ENCODE peak calls at places on chromosomes 2 and 18, in five cellular contexts. I, V, L, B and Q are unnamed samples.
A peak's percentile ranks its signal among the peaks of the same experiment; 100 is the strongest.

GRCh38 chr2:8803658-8804379 is 33.6 kb downstream of the KIDINS220 start:
- DNase-seq in V (no peak), B (no peak), I (peak; percentile 74), L (peak; percentile 93), Q (peak; percentile 96)

GRCh38 chr2:84217446-84217845 is 241.6 kb downstream of the SUCLG1 start:
- DNase-seq in L (no peak), B (no peak), I (no peak), V (no peak), Q (no peak)

GRCh38 chr2:64063924-64064331 is 44.7 kb upstream of the VPS54 start:
- DNase-seq in B (no peak), L (peak; percentile 76), I (peak; percentile 32), V (no peak), Q (peak; percentile 93)

GRCh38 chr2:218516614-218517013 is 51.5 kb downstream of the USP37 start:
- DNase-seq in B (no peak), I (no peak), L (peak; percentile 19), V (no peak), Q (peak; percentile 40)

GRCh38 chr18:10490401-10491289 is 35.2 kb upstream of the NAPG start:
- DNase-seq in V (no peak), I (no peak), L (no peak), B (no peak), Q (no peak)

GRCh38 chr2:101699939-101700442 is 2.5 kb downstream of the MAP4K4 start:
- DNase-seq in V (no peak), L (peak; percentile 74), B (no peak), I (no peak), Q (peak; percentile 44)

GRCh38 chr2:121721926-121722325 is 14.7 kb downstream of the NIFK start:
- DNase-seq in I (peak; percentile 66), V (no peak), L (peak; percentile 84), B (no peak), Q (peak; percentile 61)

GRCh38 chr18:31203794-31204148 is 41.1 kb upstream of the DSC1 start:
- DNase-seq in B (no peak), I (no peak), V (no peak), L (no peak), Q (no peak)

GRCh38 chr2:72137498-72138010 is 10.1 kb downstream of the CYP26B1 start:
- DNase-seq in B (peak; percentile 51), L (peak; percentile 30), V (no peak), I (no peak), Q (peak; percentile 48)

GRCh38 chr18:48798334-48799197 is 152.2 kb downstream of the SMAD7 start:
- DNase-seq in B (no peak), I (no peak), L (no peak), V (no peak), Q (no peak)

GRCh38 chr2:236703906-236704305 is 134.3 kb downstream of the ACKR3 start:
- DNase-seq in I (no peak), B (no peak), L (no peak), V (no peak), Q (no peak)

GRCh38 chr2:120228503-120228902 is 5.3 kb upstream of the TMEM185B start:
- DNase-seq in B (no peak), V (no peak), I (no peak), L (no peak), Q (peak; percentile 26)

GRCh38 chr2:7905756-7906155 is 776.1 kb upstream of the ID2 start:
- DNase-seq in V (no peak), L (no peak), I (no peak), B (no peak), Q (no peak)

GRCh38 chr2:67600946-67601345 is 203.8 kb downstream of the ETAA1 start:
- DNase-seq in B (no peak), I (no peak), L (peak; percentile 74), V (no peak), Q (peak; percentile 76)

GRCh38 chr18:75280427-75281280 is 70.1 kb downstream of the TSHZ1 start:
- DNase-seq in L (no peak), B (no peak), I (no peak), V (no peak), Q (no peak)

GRCh38 chr2:180876506-180876905 is 103.9 kb upstream of the UBE2E3 start:
- DNase-seq in V (no peak), B (no peak), L (no peak), I (no peak), Q (no peak)

GRCh38 chr2:217847106-217847505 is 155.7 kb downstream of the TNS1 start:
- DNase-seq in L (no peak), V (no peak), I (no peak), B (no peak), Q (no peak)

GRCh38 chr18:48153641-48154481 is 223.4 kb upstream of the SMAD2 start:
- DNase-seq in L (peak; percentile 89), B (peak; percentile 56), V (no peak), I (no peak), Q (peak; percentile 81)

GRCh38 chr2:185608799-185609198 is 129.8 kb upstream of the FSIP2 start:
- DNase-seq in V (no peak), I (no peak), B (no peak), L (no peak), Q (peak; percentile 1)

GRCh38 chr2:48545244-48545643 is 15.3 kb downstream of the STON1 start:
- DNase-seq in V (no peak), L (peak; percentile 28), B (no peak), I (no peak), Q (no peak)

GRCh38 chr2:213187386-213187785 is 36.0 kb upstream of the IKZF2 start:
- DNase-seq in B (no peak), L (no peak), I (no peak), V (no peak), Q (peak; percentile 23)

GRCh38 chr2:21281876-21282514 is 158.2 kb downstream of the TDRD15 start:
- DNase-seq in V (no peak), I (no peak), L (no peak), B (no peak), Q (no peak)

GRCh38 chr2:42828487-42829416 is 36.4 kb upstream of the HAAO start:
- DNase-seq in L (peak; percentile 74), B (peak; percentile 82), V (no peak), I (no peak), Q (peak; percentile 84)

GRCh38 chr2:165069131-165069530 is 113.8 kb upstream of the SLC38A11 start:
- DNase-seq in B (no peak), L (no peak), I (no peak), V (no peak), Q (no peak)

GRCh38 chr2:231545105-231545902 is 15.1 kb upstream of the NMUR1 start:
- DNase-seq in B (no peak), V (no peak), L (peak; percentile 93), I (no peak), Q (peak; percentile 68)

DNA sequence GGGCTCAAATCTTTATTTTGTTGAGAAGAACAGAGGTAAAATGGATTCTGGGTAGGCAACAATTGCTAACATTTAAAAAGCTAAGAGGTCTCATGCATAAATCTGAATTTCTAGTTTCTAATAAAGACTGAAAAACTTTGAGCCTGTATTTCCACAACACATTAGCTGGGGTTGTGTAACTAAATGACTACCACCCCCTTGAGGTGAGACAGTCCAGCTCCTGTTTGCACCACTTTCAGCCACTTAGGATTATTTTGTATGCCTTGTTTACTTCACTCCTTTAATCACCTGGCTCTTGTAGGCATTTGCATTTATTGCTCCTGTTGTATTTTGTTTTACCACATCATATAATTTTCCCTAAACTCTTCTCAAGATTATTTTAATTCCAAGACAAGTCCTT is 376.6 kb downstream of the PTH2R start:
- DNase-seq in V (no peak), L (no peak), I (no peak), B (no peak), Q (no peak)
- TF ChIP-seq CTCF in V (no peak), L (no peak), I (no peak), B (no peak), Q (no peak)

GRCh38 chr2:223357076-223357475 is 245.1 kb downstream of the SCG2 start:
- DNase-seq in B (no peak), I (no peak), L (no peak), V (no peak), Q (no peak)
- H3K4me3 ChIP-seq in B (no peak overlapping the region), I (no peak overlapping the region), L (no peak overlapping the region), V (no peak overlapping the region), Q (no peak overlapping the region)

GRCh38 chr2:11343344-11343625 is 1.2 kb downstream of the ROCK2 start:
- DNase-seq in I (no peak), L (no peak), B (no peak), V (no peak), Q (no peak)
- TF ChIP-seq CTCF in I (no peak), L (no peak), B (no peak), V (no peak), Q (no peak)

DNA sequence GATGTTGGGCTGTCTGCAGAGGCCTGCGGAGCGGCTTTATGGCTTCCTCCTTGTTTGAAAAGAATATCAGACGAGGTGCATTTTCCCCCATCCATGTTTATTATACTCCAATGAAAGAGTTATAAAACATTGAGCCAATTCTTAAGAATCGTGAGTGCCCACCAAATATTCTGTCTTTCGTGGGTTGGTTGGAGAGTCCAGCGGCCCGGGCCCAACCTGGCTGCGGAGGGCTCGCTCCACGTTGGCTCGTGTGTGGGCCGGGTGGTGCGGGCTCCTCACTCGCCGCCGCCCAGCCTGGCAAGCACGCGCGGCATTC is 747 bp upstream of the HS6ST1 start:
- DNase-seq in B (no peak), L (no peak), V (no peak), I (no peak), Q (no peak)
- H3K4me3 ChIP-seq in B (peak overlapping the region; percentile 78), L (peak overlapping the region; percentile 67), V (peak overlapping the region; percentile 86), I (peak overlapping the region; percentile 66), Q (peak overlapping the region; percentile 44)

GRCh38 chr2:3424171-3424795 is 44.8 kb downstream of the TRAPPC12 start:
- DNase-seq in V (no peak), B (no peak), L (no peak), I (no peak), Q (no peak)
- TF ChIP-seq CTCF in V (no peak), B (no peak), L (no peak), I (no peak), Q (no peak)

GRCh38 chr18:11994708-11995444 is 13.6 kb downstream of the IMPA2 start:
- DNase-seq in I (no peak), B (no peak), L (peak; percentile 27), V (no peak), Q (peak; percentile 54)
- H3K4me3 ChIP-seq in I (no peak overlapping the region), B (no peak overlapping the region), L (no peak overlapping the region), V (no peak overlapping the region), Q (no peak overlapping the region)